ENCODE peak calls at places on chromosomes 16 and 17, in six cellular contexts. Q is mesendoderm, U is PC-3, F is adipocyte, R is neural progenitor cell, E is IMR-90. B is an unnamed sample. For H3K36me3 and H3K4me1, the result is how much of the 10 kb centered on the place peaks cover.

GRCh38 chr17:73323622-73324455 is 12.0 kb upstream of the CDC42EP4 start:
- DNase-seq in Q (peak), U (no peak), F (peak), R (no peak), E (peak), B (no peak)

GRCh38 chr16:50812876-50813466 is 71.1 kb downstream of the CYLD start:
- DNase-seq in Q (no peak), U (no peak), F (no peak), R (no peak), E (no peak), B (no peak)

GRCh38 chr17:73550561-73550960 is 93.7 kb downstream of the SDK2 start:
- DNase-seq in Q (peak), U (no peak), F (no peak), R (no peak), E (no peak), B (no peak)

GRCh38 chr17:20095366-20096080 is 86.4 kb downstream of the SPECC1 start:
- DNase-seq in Q (peak), U (peak), F (peak), R (peak), E (peak), B (peak)

GRCh38 chr16:86504315-86505184 is 5.8 kb upstream of the FOXF1 start:
- DNase-seq in Q (no peak), U (no peak), F (no peak), R (no peak), E (no peak), B (no peak)

GRCh38 chr17:57892820-57893595 is 43.2 kb upstream of the MRPS23 start:
- DNase-seq in Q (peak), U (peak), F (peak), R (peak), E (peak), B (peak)

GRCh38 chr17:77793146-77793887 is 165.2 kb upstream of the TNRC6C start:
- DNase-seq in Q (no peak), U (no peak), F (no peak), R (peak), E (no peak), B (peak)

GRCh38 chr17:9878791-9879525 is 26.1 kb downstream of the RCVRN start:
- DNase-seq in Q (no peak), U (no peak), F (no peak), R (no peak), E (peak), B (no peak)

GRCh38 chr16:69417537-69418199 is 6.8 kb upstream of the CYB5B start:
- DNase-seq in Q (peak), U (peak), F (peak), R (no peak), E (no peak), B (no peak)

GRCh38 chr17:41891135-41892065 is 26.2 kb upstream of the KLHL11 start:
- DNase-seq in Q (no peak), U (no peak), F (no peak), R (no peak), E (no peak), B (no peak)
- H3K36me3 ChIP-seq in Q (under half), U (under half), F (half or more), R (under half), E (half or more), B (half or more)

GRCh38 chr16:8948831-8949230 is 14.9 kb downstream of the USP7 start:
- DNase-seq in Q (no peak), U (no peak), F (no peak), R (no peak), E (no peak), B (no peak)

GRCh38 chr16:8948069-8948593 is 15.6 kb downstream of the USP7 start:
- DNase-seq in Q (no peak), U (no peak), F (no peak), R (no peak), E (no peak), B (no peak)

GRCh38 chr16:8951447-8952280 is 12.0 kb downstream of the USP7 start:
- DNase-seq in Q (no peak), U (peak), F (no peak), R (no peak), E (no peak), B (no peak)

GRCh38 chr16:8950580-8951077 is 13.1 kb downstream of the USP7 start:
- DNase-seq in Q (peak), U (no peak), F (peak), R (no peak), E (peak), B (no peak)

GRCh38 chr16:8949536-8950418 is 13.9 kb downstream of the USP7 start:
- DNase-seq in Q (peak), U (no peak), F (no peak), R (no peak), E (no peak), B (no peak)
- H3K9ac ChIP-seq in Q (no peak), U (no peak), F (no peak), R (no peak), E (no peak), B (no peak)

GRCh38 chr17:32319548-32319905 is 22.4 kb downstream of the C17orf75 start:
- DNase-seq in Q (peak), U (peak), F (peak), R (peak), E (peak), B (peak)

GRCh38 chr17:32323784-32324590 is 18.0 kb downstream of the C17orf75 start:
- DNase-seq in Q (no peak), U (peak), F (no peak), R (peak), E (peak), B (peak)

GRCh38 chr17:32327911-32328310 is 14.1 kb downstream of the C17orf75 start:
- DNase-seq in Q (no peak), U (no peak), F (no peak), R (no peak), E (no peak), B (no peak)

GRCh38 chr17:32320847-32321246 is 21.1 kb downstream of the C17orf75 start:
- DNase-seq in Q (no peak), U (no peak), F (no peak), R (no peak), E (no peak), B (no peak)

GRCh38 chr17:32323046-32323445 is 18.9 kb downstream of the C17orf75 start:
- DNase-seq in Q (no peak), U (no peak), F (no peak), R (no peak), E (no peak), B (no peak)
- H3K4me1 ChIP-seq in Q (under half), U (under half), F (under half), R (under half), E (under half), B (under half)

DNA sequence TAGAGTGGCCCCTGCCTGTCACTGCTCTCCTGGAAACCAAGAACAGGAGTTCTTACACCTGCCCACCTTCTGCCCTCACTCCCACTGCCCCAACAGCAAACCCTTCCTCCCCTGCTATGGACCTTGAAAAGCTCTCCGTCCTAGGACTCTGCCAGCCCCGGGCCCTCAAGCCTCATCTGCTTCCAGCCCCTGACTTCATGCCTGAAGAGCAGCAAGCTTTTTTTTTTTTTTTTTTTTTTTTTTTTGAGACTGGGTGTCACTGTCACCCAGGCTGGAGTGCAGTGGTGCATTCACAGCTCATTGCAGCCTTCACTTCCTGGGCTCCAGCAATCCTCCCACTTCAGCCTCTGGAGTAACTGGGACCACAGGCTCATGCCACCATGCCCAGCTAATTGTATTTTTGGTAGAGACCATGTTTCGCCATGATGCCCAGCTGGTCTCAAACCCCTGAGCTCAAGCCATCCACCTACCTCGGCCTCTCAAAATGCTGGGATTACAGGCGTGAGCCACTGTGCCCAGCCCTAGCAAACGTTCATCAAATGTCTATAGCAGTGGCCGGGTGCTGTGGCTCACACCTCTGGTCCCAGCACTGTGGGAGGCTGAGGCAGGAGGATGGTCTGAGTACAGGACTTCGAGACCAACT is 16.9 kb downstream of the CARHSP1 start:
- DNase-seq in Q (no peak), U (no peak), F (no peak), R (no peak), E (no peak), B (no peak)
- H3K36me3 ChIP-seq in Q (under half), U (under half), F (half or more), R (under half), E (half or more), B (under half)

DNA sequence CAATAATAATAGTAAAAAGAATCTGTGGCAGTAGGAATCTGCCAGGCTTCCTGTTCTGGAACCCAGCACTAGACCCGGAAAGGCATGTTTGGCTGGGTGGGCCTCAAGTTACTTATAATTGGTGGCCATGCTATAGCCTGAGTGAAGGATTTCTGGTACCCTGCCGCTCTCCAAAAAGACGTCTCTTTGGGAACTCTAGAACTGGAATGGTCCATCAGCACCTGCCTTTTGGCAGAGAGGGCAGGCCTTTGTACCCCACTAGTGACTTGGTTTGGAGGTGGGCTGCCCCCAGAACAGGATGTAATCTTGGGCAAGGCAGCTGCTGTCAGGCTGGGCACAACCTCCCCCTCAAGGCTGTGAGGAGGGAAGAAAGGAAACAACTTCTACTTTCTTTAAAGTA is 29.3 kb upstream of the ST6GALNAC1 start:
- DNase-seq in Q (no peak), U (no peak), F (no peak), R (no peak), E (no peak), B (no peak)
- H3K9ac ChIP-seq in Q (no peak), U (peak), F (no peak), R (no peak), E (no peak), B (peak)

GRCh38 chr16:23855010-23855409 is 19.2 kb downstream of the PRKCB start:
- DNase-seq in Q (no peak), U (no peak), F (no peak), R (no peak), E (no peak), B (no peak)

GRCh38 chr16:23857901-23858300 is 22.1 kb downstream of the PRKCB start:
- DNase-seq in Q (no peak), U (no peak), F (no peak), R (no peak), E (no peak), B (no peak)

GRCh38 chr16:23856345-23856744 is 20.6 kb downstream of the PRKCB start:
- DNase-seq in Q (no peak), U (no peak), F (no peak), R (no peak), E (no peak), B (no peak)

GRCh38 chr16:23858496-23859062 is 22.8 kb downstream of the PRKCB start:
- DNase-seq in Q (no peak), U (no peak), F (no peak), R (no peak), E (no peak), B (no peak)

DNA sequence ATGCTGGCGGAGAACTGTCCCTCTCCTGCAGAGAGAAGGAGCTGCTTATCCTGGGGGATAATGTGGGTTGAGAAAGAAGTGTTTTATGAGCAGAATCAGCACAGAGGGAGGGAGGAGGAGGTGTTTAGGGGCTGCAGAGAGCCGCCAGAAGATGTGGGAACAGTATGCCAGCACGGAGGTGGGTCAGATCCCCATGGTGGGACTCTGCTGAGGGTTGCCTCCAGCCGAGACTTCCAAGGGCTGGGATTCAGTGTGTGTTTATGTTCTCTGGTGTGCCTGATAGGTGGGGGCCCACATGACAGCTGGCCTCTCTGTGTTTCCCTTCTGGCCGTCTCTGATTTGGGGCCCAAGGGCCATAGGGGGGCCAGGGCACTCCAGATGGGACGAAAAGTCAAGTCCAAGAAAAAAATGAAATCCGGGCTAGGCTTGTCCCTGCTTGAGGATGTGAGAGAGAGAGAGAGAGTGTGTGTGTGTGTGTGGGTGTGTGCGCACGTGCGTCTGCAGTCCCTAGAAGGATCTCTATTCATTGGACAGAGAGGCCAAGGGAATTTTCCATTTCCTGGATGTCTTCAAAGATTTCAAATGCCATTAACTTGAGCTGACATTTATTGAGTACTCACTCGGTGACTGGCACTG is 21.6 kb downstream of the PRKCB start:
- DNase-seq in Q (no peak), U (no peak), F (no peak), R (peak), E (no peak), B (no peak)
- H3K4me1 ChIP-seq in Q (under half), U (under half), F (under half), R (under half), E (under half), B (under half)

GRCh38 chr16:28182183-28182582 is 29.6 kb downstream of the XPO6 start:
- DNase-seq in Q (no peak), U (no peak), F (no peak), R (no peak), E (peak), B (no peak)

GRCh38 chr16:28183930-28184329 is 27.8 kb downstream of the XPO6 start:
- DNase-seq in Q (no peak), U (no peak), F (no peak), R (no peak), E (no peak), B (no peak)

GRCh38 chr16:28184625-28185024 is 27.1 kb downstream of the XPO6 start:
- DNase-seq in Q (no peak), U (no peak), F (no peak), R (no peak), E (no peak), B (no peak)

GRCh38 chr16:28181557-28181914 is 30.2 kb downstream of the XPO6 start:
- DNase-seq in Q (peak), U (peak), F (peak), R (no peak), E (peak), B (no peak)

DNA sequence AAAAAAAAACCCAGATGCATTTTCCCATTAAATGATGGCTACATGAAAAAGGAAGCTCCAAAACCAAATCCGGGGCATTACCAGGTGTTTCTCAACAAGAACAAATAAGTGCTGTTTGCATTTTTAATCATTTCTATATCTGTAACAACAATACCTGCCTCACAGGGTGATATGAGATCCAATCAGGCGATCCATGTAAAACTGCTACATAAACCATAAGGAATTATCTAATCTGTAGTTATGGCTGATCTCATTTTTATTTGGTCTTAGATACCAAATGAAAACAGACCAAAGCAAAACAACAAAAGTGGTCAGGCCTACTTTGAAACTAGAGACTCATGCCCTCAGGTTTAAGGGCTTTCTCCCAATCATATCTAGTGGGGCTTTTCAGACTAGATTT is 28.3 kb downstream of the XPO6 start:
- DNase-seq in Q (no peak), U (no peak), F (no peak), R (no peak), E (no peak), B (no peak)
- H3K36me3 ChIP-seq in Q (under half), U (under half), F (under half), R (under half), E (under half), B (under half)

DNA sequence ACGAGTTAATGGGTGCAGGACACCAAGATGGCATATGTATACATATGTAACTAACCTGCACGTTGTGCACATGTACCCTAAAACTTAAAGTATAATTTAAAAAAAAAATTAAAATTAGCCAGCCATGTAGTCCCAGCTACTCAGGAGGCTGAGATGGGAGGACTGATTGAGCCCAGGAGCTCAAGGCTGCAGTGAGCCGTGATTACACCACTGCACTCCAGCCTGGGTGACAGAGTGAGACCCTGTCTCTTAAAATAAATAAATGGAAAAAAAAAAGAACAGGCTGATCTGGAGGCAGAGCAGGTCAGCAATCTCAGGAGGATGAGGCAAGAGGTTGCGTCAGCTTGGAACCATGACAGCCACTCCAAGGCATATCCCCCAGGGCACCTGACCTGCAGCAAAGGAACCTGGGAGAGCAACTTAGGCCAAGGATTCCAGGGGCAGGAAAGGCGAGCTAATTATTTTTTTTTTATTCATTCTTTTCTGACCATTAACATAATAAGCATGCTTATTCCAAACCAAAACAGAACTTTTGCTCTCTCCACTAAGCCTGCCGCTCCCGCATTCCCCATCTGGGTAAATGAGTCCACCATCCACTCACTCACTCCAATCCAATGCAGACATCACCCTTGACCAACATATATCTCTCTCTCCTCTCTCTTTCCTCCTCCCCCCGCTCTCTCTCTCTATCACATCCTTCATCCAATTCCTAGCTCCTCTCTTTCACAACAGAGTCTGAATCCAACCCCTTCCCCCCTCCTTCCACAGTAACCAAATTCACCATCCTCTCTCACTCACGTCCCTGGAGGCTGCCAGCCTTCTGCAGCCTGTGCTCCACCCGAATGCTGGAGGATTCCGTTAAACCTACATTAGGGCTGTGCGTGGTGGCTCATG is 47.7 kb downstream of the TK2 start:
- DNase-seq in Q (no peak), U (no peak), F (peak), R (no peak), E (peak), B (peak)
- H3K9ac ChIP-seq in Q (no peak), U (no peak), F (peak), R (no peak), E (no peak), B (no peak)

B was measured in kidney.